ENCODE peak calls at places on chromosome 22, in nine cellular contexts. Y, I, Q, E, N, R, F, P and S are unnamed samples.

GRCh38 chr22:20494978-20495860 is at the start of gene KLHL22:
- DNase-seq in Y (no peak), I (peak; percentile 58), Q (peak; percentile 44), E (peak; percentile 48), N (peak; percentile 41), R (no peak), F (peak; percentile 65), P (peak; percentile 12), S (peak; percentile 39)

GRCh38 chr22:22558071-22558971 is 744 bp downstream of the PRAME start:
- DNase-seq in Y (no peak), I (no peak), Q (no peak), E (no peak), N (no peak), R (no peak), F (no peak), P (no peak), S (no peak)

GRCh38 chr22:25206998-25207397 is 7.3 kb downstream of the CRYBB3 start:
- DNase-seq in Y (no peak), I (no peak), Q (no peak), E (no peak), N (no peak), R (no peak), F (no peak), P (no peak), S (no peak)

GRCh38 chr22:22076937-22077703 is 94.5 kb upstream of the TOP3B start:
- DNase-seq in Y (no peak), I (no peak), Q (no peak), E (no peak), N (peak; percentile 9), R (no peak), F (no peak), P (no peak), S (no peak)

GRCh38 chr22:23984430-23984829 is 4.5 kb downstream of the GSTT2 start:
- DNase-seq in Y (no peak), I (no peak), Q (no peak), E (no peak), N (no peak), R (peak; percentile 21), F (peak; percentile 36), P (no peak), S (no peak)

GRCh38 chr22:39175127-39176066 is 22.9 kb upstream of the CBX7 start:
- DNase-seq in Y (peak; percentile 33), I (no peak), Q (no peak), E (no peak), N (peak; percentile 64), R (no peak), F (no peak), P (no peak), S (no peak)

GRCh38 chr22:16774911-16775529 is 50.2 kb downstream of the XKR3 start:
- DNase-seq in Y (no peak), I (peak; percentile 61), Q (no peak), E (no peak), N (no peak), R (no peak), F (no peak), P (no peak), S (no peak)

GRCh38 chr22:43820671-43821305 is 8.7 kb upstream of the EFCAB6 start:
- DNase-seq in Y (peak; percentile 33), I (no peak), Q (no peak), E (no peak), N (no peak), R (no peak), F (no peak), P (no peak), S (no peak)

GRCh38 chr22:47402876-47403525 is 640.6 kb downstream of the TBC1D22A start:
- DNase-seq in Y (no peak), I (no peak), Q (no peak), E (no peak), N (no peak), R (no peak), F (no peak), P (no peak), S (no peak)

GRCh38 chr22:43921361-43921760 is 2.2 kb upstream of the PNPLA3 start:
- DNase-seq in Y (peak; percentile 89), I (no peak), Q (peak; percentile 61), E (peak; percentile 13), N (peak; percentile 92), R (peak; percentile 32), F (no peak), P (no peak), S (no peak)

GRCh38 chr22:47337161-47337621 is 574.7 kb downstream of the TBC1D22A start:
- DNase-seq in Y (peak; percentile 96), I (no peak), Q (peak; percentile 64), E (no peak), N (peak; percentile 54), R (peak; percentile 39), F (no peak), P (no peak), S (no peak)

GRCh38 chr22:37187552-37187890 is 526 bp downstream of the C1QTNF6 start:
- DNase-seq in Y (no peak), I (no peak), Q (no peak), E (no peak), N (peak; percentile 72), R (no peak), F (no peak), P (no peak), S (no peak)

GRCh38 chr22:39880722-39881121 is 12.8 kb downstream of the ENTHD1 start:
- DNase-seq in Y (no peak), I (no peak), Q (no peak), E (no peak), N (no peak), R (no peak), F (no peak), P (no peak), S (no peak)

GRCh38 chr22:49052560-49052959 is 775.1 kb downstream of the BRD1 start:
- DNase-seq in Y (no peak), I (no peak), Q (no peak), E (no peak), N (no peak), R (no peak), F (no peak), P (no peak), S (no peak)

GRCh38 chr22:42617155-42617983 is 2.7 kb upstream of the POLDIP3 start:
- DNase-seq in Y (no peak), I (no peak), Q (no peak), E (no peak), N (no peak), R (no peak), F (no peak), P (no peak), S (no peak)